ENCODE peak calls at places on chromosomes 4 and X, in four cellular contexts. F, Q, C and W are unnamed samples. For H3K27me3, the result is how much of the 10 kb centered on the place peaks cover.

GRCh38 chrX:79081895-79082512 is 62.5 kb upstream of the GPR174 start:
- DNase-seq in C (no peak), Q (peak), F (peak), W (peak)

GRCh38 chr4:54226399-54227260 is 2.5 kb upstream of the PDGFRA start:
- DNase-seq in Q (peak), F (no peak), C (peak), W (no peak)

GRCh38 chr4:71147261-71147660 is 153.8 kb downstream of the DCK start:
- DNase-seq in Q (peak), C (no peak), F (no peak), W (no peak)

GRCh38 chr4:8675383-8675782 is 82.8 kb downstream of the CPZ start:
- DNase-seq in Q (no peak), F (no peak), C (no peak), W (no peak)

GRCh38 chr4:23630110-23630509 is 259.7 kb downstream of the PPARGC1A start:
- DNase-seq in F (no peak), C (no peak), Q (peak), W (no peak)

GRCh38 chr4:55069248-55069647 is 56.1 kb downstream of the KDR start:
- DNase-seq in Q (peak), F (no peak), C (no peak), W (no peak)

GRCh38 chr4:129358571-129358970 is 262.6 kb downstream of the C4orf33 start:
- DNase-seq in Q (peak), C (no peak), F (no peak), W (no peak)

GRCh38 chrX:11329016-11329415 is 35.8 kb downstream of the AMELX start:
- DNase-seq in C (no peak), F (no peak), Q (peak), W (no peak)

GRCh38 chrX:50648151-50648550 is 165.8 kb downstream of the SHROOM4 start:
- DNase-seq in C (no peak), Q (peak), F (no peak), W (no peak)

GRCh38 chr4:80409798-80410197 is 74.3 kb downstream of the CFAP299 start:
- DNase-seq in C (no peak), F (no peak), Q (no peak), W (no peak)

GRCh38 chrX:19064175-19064574 is 58.1 kb downstream of the ADGRG2 start:
- DNase-seq in C (no peak), F (no peak), Q (peak), W (no peak)

GRCh38 chrX:155871934-155872333 is 9.2 kb upstream of the VAMP7 start:
- DNase-seq in Q (no peak), F (no peak), C (no peak), W (no peak)

GRCh38 chr4:139144911-139145551 is 32.0 kb downstream of the ELF2 start:
- DNase-seq in C (no peak), F (no peak), Q (no peak), W (no peak)

GRCh38 chr4:16574981-16575380 is 323.5 kb downstream of the LDB2 start:
- DNase-seq in Q (no peak), C (no peak), F (no peak), W (no peak)

GRCh38 chrX:77342028-77342427 is 105.2 kb upstream of the FGF16 start:
- DNase-seq in C (no peak), Q (no peak), F (no peak), W (no peak)

GRCh38 chr4:100165809-100166208 is 24.5 kb downstream of the DDIT4L start:
- DNase-seq in F (no peak), Q (peak), C (no peak), W (no peak)

GRCh38 chrX:86295293-86295692 is 147.0 kb downstream of the DACH2 start:
- DNase-seq in F (no peak), C (no peak), Q (no peak), W (no peak)

GRCh38 chr4:160848901-160849735 is 1314.7 kb downstream of the FSTL5 start:
- DNase-seq in C (no peak), Q (peak), F (no peak), W (no peak)

GRCh38 chr4:88958080-88958479 is 98.9 kb downstream of the FAM13A start:
- DNase-seq in C (no peak), Q (no peak), F (no peak), W (no peak)

GRCh38 chr4:153634737-153635353 is 49.2 kb upstream of the TLR2 start:
- DNase-seq in C (no peak), F (no peak), Q (peak), W (no peak)

GRCh38 chrX:132463411-132463810 is 25.4 kb downstream of the MBNL3 start:
- DNase-seq in F (no peak), C (no peak), Q (peak), W (no peak)

GRCh38 chrX:154732421-154733071 is 18.3 kb downstream of the GAB3 start:
- DNase-seq in C (no peak), F (no peak), Q (peak), W (no peak)

GRCh38 chr4:87114245-87115062 is 106.0 kb downstream of the KLHL8 start:
- DNase-seq in F (no peak), Q (no peak), C (no peak), W (no peak)

GRCh38 chrX:3346436-3347329 is at the start of gene MXRA5:
- DNase-seq in Q (peak), F (no peak), C (no peak), W (no peak)

GRCh38 chrX:40156472-40157227 is 58.9 kb upstream of the BCOR start:
- DNase-seq in C (peak), Q (no peak), F (no peak), W (no peak)

GRCh38 chrX:140817943-140818342 is 108.4 kb downstream of the LINC00632 start:
- DNase-seq in C (no peak), F (no peak), Q (peak), W (no peak)

GRCh38 chr4:1851575-1852415 is 4.2 kb downstream of the LETM1 start:
- DNase-seq in F (no peak), Q (peak), C (no peak), W (no peak)

DNA sequence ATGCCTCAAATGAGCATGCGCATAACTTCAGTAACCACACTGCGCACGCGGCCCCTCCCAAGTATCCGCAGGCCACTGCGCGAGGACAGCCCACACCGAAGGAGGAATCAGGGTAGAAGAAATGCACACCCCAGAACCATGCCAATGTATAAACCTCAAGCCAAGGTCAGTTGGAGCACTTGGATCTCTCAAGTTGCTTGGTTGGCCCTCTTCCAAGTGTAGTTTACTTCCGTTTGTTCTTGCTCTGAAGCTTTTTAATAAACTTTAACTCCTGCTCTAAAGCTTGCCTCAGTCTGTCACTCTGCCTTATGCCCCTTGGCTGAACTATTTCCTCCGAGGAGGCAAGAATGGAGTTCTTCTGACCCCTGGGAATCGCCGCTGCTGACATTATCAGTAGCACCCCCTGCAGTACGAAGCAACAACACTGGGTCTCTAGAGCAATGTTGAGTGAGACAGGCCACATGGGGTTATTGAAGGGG is 22.0 kb upstream of the SPINK2 start:
- DNase-seq in F (no peak), Q (no peak), C (peak), W (no peak)
- TF ChIP-seq CTCF in F (no peak), Q (no peak), C (no peak), W (no peak)

GRCh38 chr4:185754961-185755360 is 57.0 kb downstream of the SORBS2 start:
- DNase-seq in F (no peak), C (no peak), Q (no peak), W (no peak)

GRCh38 chr4:185758807-185759206 is 53.2 kb downstream of the SORBS2 start:
- DNase-seq in F (no peak), Q (no peak), C (no peak), W (no peak)

GRCh38 chr4:185752881-185753280 is 59.1 kb downstream of the SORBS2 start:
- DNase-seq in C (no peak), Q (peak), F (no peak), W (no peak)

GRCh38 chr4:185755451-185755850 is 56.5 kb downstream of the SORBS2 start:
- DNase-seq in Q (peak), F (no peak), C (no peak), W (no peak)
- H3K4me3 ChIP-seq in Q (no peak), F (no peak), C (no peak), W (no peak)

GRCh38 chr4:124642846-124643245 is 69.7 kb downstream of the ANKRD50 start:
- DNase-seq in C (no peak), F (no peak), Q (no peak), W (no peak)
- H3K27me3 ChIP-seq in C (under half), F (under half), Q (under half), W (under half)

GRCh38 chrX:65194547-65194946 is 218.3 kb upstream of the ZC4H2 start:
- DNase-seq in F (no peak), Q (no peak), C (no peak), W (no peak)

GRCh38 chrX:65195621-65196020 is 219.4 kb upstream of the ZC4H2 start:
- DNase-seq in Q (no peak), F (no peak), C (no peak), W (no peak)

DNA sequence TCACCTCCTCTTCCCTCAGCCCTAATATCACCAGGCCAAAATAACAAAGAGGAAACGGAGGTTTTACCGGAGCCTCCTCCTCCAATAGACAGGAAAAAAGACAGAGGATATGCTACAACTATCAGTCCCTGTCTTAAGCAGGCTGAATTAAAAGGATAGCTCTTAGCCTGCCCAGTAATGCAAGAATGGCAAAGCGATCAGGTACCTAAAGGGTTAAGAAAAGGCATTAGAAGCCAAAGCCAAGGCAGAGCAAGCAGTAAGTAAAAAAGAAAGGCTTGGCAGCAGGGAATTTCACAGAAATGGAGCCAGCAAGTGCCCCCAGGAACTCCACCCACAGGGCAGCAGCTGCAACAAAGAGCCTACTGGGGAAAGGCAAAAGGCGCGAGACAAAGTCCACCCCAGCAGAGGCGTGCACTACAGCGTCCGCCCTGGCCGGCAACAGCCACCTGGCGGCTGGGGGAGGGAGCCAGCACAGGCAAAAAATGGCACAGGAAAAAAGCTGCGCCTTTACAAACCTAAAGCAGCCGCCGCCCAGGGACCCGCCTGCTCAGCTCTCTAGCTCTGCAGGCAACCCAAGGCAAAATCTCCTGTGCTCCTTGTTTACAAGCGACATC is 220.6 kb upstream of the ZC4H2 start:
- DNase-seq in F (no peak), C (no peak), Q (no peak), W (no peak)
- TF ChIP-seq CTCF in F (no peak), C (no peak), Q (no peak), W (no peak)

GRCh38 chr4:113293043-113293560 is 243.6 kb downstream of the ANK2 start:
- DNase-seq in Q (peak), C (peak), F (no peak), W (no peak)
- H3K4me3 ChIP-seq in Q (peak), C (peak), F (no peak), W (no peak)

GRCh38 chrX:118497180-118497814 is 1.7 kb downstream of the DOCK11 start:
- DNase-seq in C (no peak), Q (no peak), F (no peak), W (no peak)

GRCh38 chrX:118498351-118498750 is 2.7 kb downstream of the DOCK11 start:
- DNase-seq in C (no peak), Q (no peak), F (no peak), W (no peak)

GRCh38 chrX:118495061-118495921 is at the start of gene DOCK11:
- DNase-seq in C (peak), Q (peak), F (peak), W (peak)

GRCh38 chrX:118496763-118497079 is 1.1 kb downstream of the DOCK11 start:
- DNase-seq in F (no peak), Q (no peak), C (no peak), W (no peak)

GRCh38 chrX:118495958-118496762 is 545 bp downstream of the DOCK11 start:
- DNase-seq in F (no peak), C (peak), Q (peak), W (peak)
- H3K27me3 ChIP-seq in F (under half), C (under half), Q (under half), W (under half)

GRCh38 chr4:84501197-84501492 is 2.1 kb upstream of the NKX6-1 start:
- DNase-seq in F (no peak), Q (no peak), C (no peak), W (no peak)
- TF ChIP-seq CTCF in F (no peak), Q (no peak), C (no peak), W (no peak)